ENCODE peak calls at places on chromosomes 7 and 10, in seven cellular contexts. S is neuronal stem cell; N is gastrocnemius medialis; K is adipocyte; P is neural progenitor cell; V is left ventricle myocardium inferior; E is naive thymus-derived CD4-positive, alpha-beta T cell. W is an unnamed sample. For H3K4me1 and H3K27me3, the result is how much of the 10 kb centered on the place peaks cover.

GRCh38 chr7:45363669-45364068 is 206.1 kb downstream of the RAMP3 start:
- DNase-seq in S (no peak), E (no peak), V (no peak), P (no peak), K (no peak), N (no peak), W (no peak)

GRCh38 chr10:93437000-93437945 is 44.9 kb downstream of the MYOF start:
- DNase-seq in V (peak), K (peak), N (peak), P (peak), S (no peak), E (no peak), W (peak)

GRCh38 chr10:113061054-113061430 is 111.0 kb downstream of the TCF7L2 start:
- DNase-seq in E (no peak), V (no peak), K (no peak), P (no peak), N (no peak), S (no peak), W (no peak)

GRCh38 chr7:122803323-122803722 is 82.9 kb downstream of the CADPS2 start:
- DNase-seq in P (peak), V (no peak), K (peak), N (no peak), E (no peak), S (peak), W (peak)

GRCh38 chr10:116274141-116274861 is 1.3 kb upstream of the GFRA1 start:
- DNase-seq in S (peak), N (no peak), K (peak), V (peak), P (peak), E (no peak), W (peak)

GRCh38 chr7:50793115-50793946 is 10.6 kb upstream of the GRB10 start:
- DNase-seq in K (peak), E (peak), V (peak), P (peak), S (peak), N (peak), W (no peak)

GRCh38 chr7:67484244-67484751 is 487.7 kb downstream of the TYW1 start:
- DNase-seq in V (peak), K (peak), P (peak), E (peak), S (peak), N (peak), W (peak)

GRCh38 chr10:78852856-78853255 is 215.9 kb upstream of the ZMIZ1 start:
- DNase-seq in P (peak), S (no peak), K (no peak), N (no peak), V (no peak), E (peak), W (peak)

GRCh38 chr7:157136372-157136771 is 2.4 kb upstream of the UBE3C start:
- DNase-seq in V (no peak), N (no peak), S (no peak), E (no peak), P (no peak), K (peak), W (peak)

GRCh38 chr7:88317422-88317821 is 10.7 kb upstream of the STEAP4 start:
- DNase-seq in V (no peak), E (no peak), P (no peak), N (no peak), S (no peak), K (no peak), W (no peak)

GRCh38 chr7:28128608-28129007 is 52.0 kb downstream of the JAZF1 start:
- DNase-seq in E (no peak), N (no peak), K (no peak), S (no peak), P (no peak), V (no peak), W (no peak)

GRCh38 chr7:23468721-23469149 is 1.6 kb downstream of the IGF2BP3 start:
- DNase-seq in E (peak), N (no peak), K (no peak), P (peak), V (no peak), S (no peak), W (peak)

GRCh38 chr7:21357146-21358097 is 70.5 kb upstream of the SP4 start:
- DNase-seq in K (no peak), E (no peak), P (no peak), N (no peak), V (no peak), S (no peak), W (no peak)
- H3K4me1 ChIP-seq in K (under half), E (under half), P (under half), N (under half), V (under half), S (under half), W (under half)

DNA sequence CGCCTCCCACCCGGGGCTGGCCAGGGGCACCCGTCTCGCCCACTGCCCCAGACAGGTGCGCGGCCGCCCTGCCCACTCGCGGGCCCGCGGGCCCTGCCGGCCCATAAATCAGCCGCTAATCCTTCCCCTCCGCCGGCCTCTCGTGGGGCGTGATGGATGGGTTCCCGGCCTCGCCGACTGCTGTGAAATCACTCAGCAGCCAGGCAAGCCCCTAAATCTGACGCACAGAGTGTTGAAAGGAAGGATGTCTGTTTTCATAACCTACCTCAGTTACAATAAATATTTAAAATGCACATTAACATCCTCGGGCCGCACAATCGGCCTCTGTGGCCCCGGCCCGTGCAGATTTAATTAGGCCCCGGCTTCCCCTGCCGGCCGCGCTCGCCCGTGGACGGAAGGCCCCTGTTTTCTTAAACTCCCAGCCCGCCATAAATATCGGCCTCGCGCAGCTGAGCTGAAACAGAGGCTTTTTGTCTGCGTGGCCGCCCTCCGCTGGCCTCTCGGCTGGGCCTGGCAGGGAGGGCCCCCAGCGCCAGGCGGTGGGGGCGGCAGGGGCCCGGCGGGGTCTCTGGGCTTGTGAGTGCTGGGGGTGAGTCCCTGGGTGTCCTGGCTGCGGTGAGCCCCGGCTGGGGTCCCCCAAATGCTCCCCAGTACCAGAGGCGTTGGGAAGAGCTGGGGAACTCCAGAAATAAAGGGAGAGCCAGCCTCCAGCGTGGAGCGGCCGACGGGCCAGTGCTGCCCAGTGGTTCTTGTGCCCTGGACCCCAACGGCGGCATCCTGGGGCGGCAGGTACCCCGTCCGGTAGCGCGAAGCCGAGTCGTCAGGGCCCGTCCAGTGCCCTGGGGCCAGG is 90.7 kb downstream of the UNCX start:
- DNase-seq in P (peak), S (no peak), K (no peak), N (no peak), V (no peak), E (no peak), W (peak)
- H3K27me3 ChIP-seq in P (under half), S (under half), K (under half), N (under half), V (half or more), E (under half), W (under half)

GRCh38 chr7:116674508-116675173 is 2.6 kb downstream of the MET start:
- DNase-seq in K (peak), S (no peak), P (peak), N (no peak), E (no peak), V (no peak), W (peak)

GRCh38 chr7:116678812-116679211 is 6.8 kb downstream of the MET start:
- DNase-seq in V (no peak), N (no peak), P (no peak), E (no peak), K (no peak), S (no peak), W (no peak)

GRCh38 chr7:116672596-116673503 is 854 bp downstream of the MET start:
- DNase-seq in K (peak), S (no peak), V (peak), E (no peak), N (peak), P (peak), W (peak)

GRCh38 chr7:116673504-116673865 is 1.5 kb downstream of the MET start:
- DNase-seq in S (no peak), P (no peak), N (no peak), V (no peak), K (no peak), E (no peak), W (no peak)

DNA sequence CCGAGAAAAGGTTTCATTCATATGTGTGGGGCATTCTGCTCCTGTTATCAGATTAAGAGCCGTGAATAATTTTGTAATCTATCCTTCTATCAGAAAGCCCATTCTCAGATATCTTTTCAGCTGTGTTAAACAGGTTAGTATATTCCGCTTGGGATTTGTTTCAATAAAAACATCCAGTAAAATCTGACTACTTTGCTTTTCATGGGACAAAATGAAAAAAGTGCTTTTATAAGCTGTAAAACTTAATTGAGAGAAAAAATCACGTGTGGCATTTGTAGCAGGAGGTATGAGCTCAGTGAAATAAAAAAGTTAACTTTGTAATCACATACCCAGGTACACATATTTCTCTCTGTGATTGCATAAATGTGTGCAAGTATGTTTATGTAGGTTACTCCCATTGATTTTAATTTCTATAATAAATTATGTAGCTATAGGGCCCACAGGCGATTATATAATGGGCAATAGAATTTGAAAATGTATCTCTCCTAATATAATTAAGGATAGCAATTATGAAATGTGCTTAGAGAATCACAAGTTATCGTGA is 3.9 kb downstream of the MET start:
- DNase-seq in P (no peak), V (no peak), K (no peak), E (no peak), N (no peak), S (no peak), W (no peak)
- H3K4me3 ChIP-seq in P (no peak), V (no peak), K (no peak), E (no peak), N (no peak), S (no peak), W (no peak)

GRCh38 chr7:2758673-2759603 is 70.9 kb downstream of the AMZ1 start:
- DNase-seq in V (no peak), P (no peak), K (no peak), S (no peak), E (no peak), N (no peak), W (no peak)

GRCh38 chr7:2761801-2762497 is 73.9 kb downstream of the AMZ1 start:
- DNase-seq in S (no peak), N (no peak), E (no peak), K (no peak), V (no peak), P (no peak), W (no peak)

GRCh38 chr7:2759736-2760097 is 71.7 kb downstream of the AMZ1 start:
- DNase-seq in E (no peak), P (no peak), S (no peak), V (no peak), N (no peak), K (no peak), W (peak)

GRCh38 chr7:2760098-2760889 is 72.3 kb downstream of the AMZ1 start:
- DNase-seq in E (no peak), P (peak), K (peak), N (peak), V (peak), S (peak), W (peak)

GRCh38 chr7:2761131-2761624 is 73.2 kb downstream of the AMZ1 start:
- DNase-seq in V (no peak), N (no peak), S (no peak), K (no peak), P (no peak), E (no peak), W (no peak)
- H3K4me1 ChIP-seq in V (half or more), N (half or more), S (under half), K (half or more), P (under half), E (under half), W (under half)

GRCh38 chr7:1314908-1315450 is 82.3 kb downstream of the UNCX start:
- DNase-seq in V (peak), K (no peak), P (no peak), S (no peak), E (no peak), N (no peak), W (no peak)
- H3K27me3 ChIP-seq in V (half or more), K (under half), P (under half), S (under half), E (under half), N (under half), W (under half)

GRCh38 chr7:97021443-97022261 is 3.0 kb downstream of the DLX5 start:
- DNase-seq in S (peak), P (no peak), K (peak), E (no peak), V (no peak), N (no peak), W (no peak)

GRCh38 chr7:97025130-97025499 is 484 bp upstream of the DLX5 start:
- DNase-seq in V (no peak), S (no peak), K (peak), N (no peak), E (no peak), P (no peak), W (no peak)

GRCh38 chr7:97024209-97025129 is at the start of gene DLX5:
- DNase-seq in V (no peak), N (no peak), P (peak), K (peak), E (no peak), S (peak), W (no peak)

GRCh38 chr7:97020601-97021442 is 3.8 kb downstream of the DLX5 start:
- DNase-seq in P (peak), S (peak), E (no peak), V (no peak), N (no peak), K (no peak), W (no peak)

GRCh38 chr7:97022451-97023306 is 2.0 kb downstream of the DLX5 start:
- DNase-seq in N (no peak), E (no peak), V (no peak), K (peak), P (peak), S (peak), W (no peak)
- H3K4me3 ChIP-seq in N (no peak), E (no peak), V (no peak), K (no peak), P (no peak), S (peak), W (no peak)

DNA sequence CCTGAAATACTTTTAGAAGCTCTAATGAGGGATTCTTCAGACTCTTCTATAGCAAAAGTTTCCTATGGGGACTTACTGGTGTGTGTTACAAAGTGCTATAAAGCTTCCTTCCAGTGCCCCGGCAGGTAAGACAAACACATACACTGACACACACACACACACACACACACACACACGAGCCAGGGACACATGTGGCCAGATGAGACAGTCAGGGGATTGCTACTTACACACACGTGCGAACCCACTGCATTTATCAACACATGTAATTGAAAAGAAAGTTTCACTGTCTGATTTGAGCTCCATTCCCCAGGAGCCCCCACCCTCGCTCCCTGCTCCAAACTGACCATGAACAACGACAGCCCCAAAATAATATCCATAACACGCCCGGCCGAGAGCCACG is 119.8 kb downstream of the PRPF18 start:
- DNase-seq in N (no peak), E (no peak), P (no peak), S (no peak), V (no peak), K (no peak), W (no peak)
- H3K4me1 ChIP-seq in N (under half), E (under half), P (half or more), S (under half), V (half or more), K (under half), W (under half)

GRCh38 chr10:100828744-100829102 is 83.3 kb downstream of the PAX2 start:
- DNase-seq in S (no peak), P (peak), K (no peak), V (no peak), N (no peak), E (no peak), W (no peak)
- H3K27me3 ChIP-seq in S (half or more), P (half or more), K (half or more), V (half or more), N (half or more), E (under half), W (under half)